ENCODE peak calls at places on chromosomes 7 and 10, in seven cellular contexts. Z, T, W, J, R, B and U are unnamed samples.

GRCh38 chr7:116101709-116102108 is 71.1 kb upstream of the TFEC start:
- DNase-seq in Z (no peak), T (no peak), W (no peak), J (no peak), R (no peak), B (no peak), U (no peak)

GRCh38 chr7:93262535-93262934 is 30.4 kb downstream of the VPS50 start:
- DNase-seq in Z (no peak), T (no peak), W (no peak), J (no peak), R (no peak), B (no peak), U (no peak)

GRCh38 chr7:479948-480499 is 39.6 kb downstream of the PDGFA start:
- DNase-seq in Z (no peak), T (peak), W (no peak), J (no peak), R (no peak), B (no peak), U (no peak)

GRCh38 chr7:100901921-100902332 is 6.2 kb upstream of the ACHE start:
- DNase-seq in Z (no peak), T (no peak), W (no peak), J (no peak), R (no peak), B (no peak), U (no peak)

GRCh38 chr10:96298362-96298761 is 5.9 kb upstream of the DNTT start:
- DNase-seq in Z (no peak), T (no peak), W (no peak), J (no peak), R (no peak), B (no peak), U (no peak)

GRCh38 chr7:130891254-130892094 is 157.5 kb upstream of the KLF14 start:
- DNase-seq in Z (peak), T (no peak), W (no peak), J (peak), R (peak), B (no peak), U (peak)

GRCh38 chr7:100467638-100468373 is 3.7 kb upstream of the SPACDR start:
- DNase-seq in Z (no peak), T (no peak), W (no peak), J (no peak), R (no peak), B (no peak), U (no peak)

GRCh38 chr7:123639646-123640045 is 16.0 kb upstream of the LMOD2 start:
- DNase-seq in Z (no peak), T (no peak), W (no peak), J (no peak), R (no peak), B (no peak), U (no peak)

GRCh38 chr10:42753126-42753506 is 29.5 kb upstream of the BMS1 start:
- DNase-seq in Z (peak), T (peak), W (peak), J (peak), R (peak), B (peak), U (no peak)

GRCh38 chr10:96960872-96961271 is 128.8 kb downstream of the LCOR start:
- DNase-seq in Z (no peak), T (no peak), W (no peak), J (no peak), R (no peak), B (no peak), U (no peak)

GRCh38 chr7:17307033-17307432 is 8.6 kb downstream of the AHR start:
- DNase-seq in Z (no peak), T (no peak), W (no peak), J (no peak), R (peak), B (no peak), U (no peak)

GRCh38 chr7:138658889-138659288 is 42.3 kb downstream of the SVOPL start:
- DNase-seq in Z (no peak), T (no peak), W (no peak), J (no peak), R (no peak), B (peak), U (no peak)

GRCh38 chr10:118812393-118812740 is 57.6 kb upstream of the CACUL1 start:
- DNase-seq in Z (no peak), T (no peak), W (no peak), J (no peak), R (no peak), B (peak), U (no peak)

GRCh38 chr7:18464830-18465229 is 30.7 kb upstream of the HDAC9 start:
- DNase-seq in Z (no peak), T (no peak), W (no peak), J (no peak), R (no peak), B (no peak), U (no peak)

GRCh38 chr10:76119515-76119914 is 688.1 kb downstream of the LRMDA start:
- DNase-seq in Z (peak), T (no peak), W (no peak), J (no peak), R (no peak), B (no peak), U (no peak)

GRCh38 chr7:142603870-142604448 is 145.3 kb upstream of the PRSS1 start:
- DNase-seq in Z (peak), T (no peak), W (peak), J (no peak), R (peak), B (peak), U (no peak)

GRCh38 chr7:34091330-34091917 is 186.1 kb downstream of the BMPER start:
- DNase-seq in Z (no peak), T (no peak), W (peak), J (no peak), R (no peak), B (peak), U (no peak)

GRCh38 chr7:121752706-121753105 is 120.3 kb upstream of the PTPRZ1 start:
- DNase-seq in Z (no peak), T (no peak), W (no peak), J (no peak), R (no peak), B (peak), U (no peak)

GRCh38 chr10:93445097-93445960 is 36.8 kb downstream of the MYOF start:
- DNase-seq in Z (peak), T (peak), W (peak), J (peak), R (peak), B (peak), U (peak)

GRCh38 chr7:101094791-101095375 is 9.6 kb downstream of the TRIM56 start:
- DNase-seq in Z (no peak), T (peak), W (no peak), J (peak), R (peak), B (peak), U (no peak)

GRCh38 chr7:143003393-143004051 is 23.4 kb downstream of the OR9A2 start:
- DNase-seq in Z (no peak), T (no peak), W (peak), J (no peak), R (peak), B (peak), U (no peak)

GRCh38 chr7:99143522-99143852 is 421 bp downstream of the SMURF1 start:
- DNase-seq in Z (no peak), T (no peak), W (no peak), J (no peak), R (no peak), B (no peak), U (no peak)

GRCh38 chr7:99142727-99143521 is 984 bp downstream of the SMURF1 start:
- DNase-seq in Z (peak), T (peak), W (peak), J (peak), R (peak), B (peak), U (peak)

GRCh38 chr7:99140813-99141212 is 3.1 kb downstream of the SMURF1 start:
- DNase-seq in Z (no peak), T (no peak), W (no peak), J (no peak), R (no peak), B (no peak), U (no peak)

GRCh38 chr7:99141334-99141733 is 2.6 kb downstream of the SMURF1 start:
- DNase-seq in Z (no peak), T (no peak), W (no peak), J (no peak), R (no peak), B (no peak), U (no peak)

DNA sequence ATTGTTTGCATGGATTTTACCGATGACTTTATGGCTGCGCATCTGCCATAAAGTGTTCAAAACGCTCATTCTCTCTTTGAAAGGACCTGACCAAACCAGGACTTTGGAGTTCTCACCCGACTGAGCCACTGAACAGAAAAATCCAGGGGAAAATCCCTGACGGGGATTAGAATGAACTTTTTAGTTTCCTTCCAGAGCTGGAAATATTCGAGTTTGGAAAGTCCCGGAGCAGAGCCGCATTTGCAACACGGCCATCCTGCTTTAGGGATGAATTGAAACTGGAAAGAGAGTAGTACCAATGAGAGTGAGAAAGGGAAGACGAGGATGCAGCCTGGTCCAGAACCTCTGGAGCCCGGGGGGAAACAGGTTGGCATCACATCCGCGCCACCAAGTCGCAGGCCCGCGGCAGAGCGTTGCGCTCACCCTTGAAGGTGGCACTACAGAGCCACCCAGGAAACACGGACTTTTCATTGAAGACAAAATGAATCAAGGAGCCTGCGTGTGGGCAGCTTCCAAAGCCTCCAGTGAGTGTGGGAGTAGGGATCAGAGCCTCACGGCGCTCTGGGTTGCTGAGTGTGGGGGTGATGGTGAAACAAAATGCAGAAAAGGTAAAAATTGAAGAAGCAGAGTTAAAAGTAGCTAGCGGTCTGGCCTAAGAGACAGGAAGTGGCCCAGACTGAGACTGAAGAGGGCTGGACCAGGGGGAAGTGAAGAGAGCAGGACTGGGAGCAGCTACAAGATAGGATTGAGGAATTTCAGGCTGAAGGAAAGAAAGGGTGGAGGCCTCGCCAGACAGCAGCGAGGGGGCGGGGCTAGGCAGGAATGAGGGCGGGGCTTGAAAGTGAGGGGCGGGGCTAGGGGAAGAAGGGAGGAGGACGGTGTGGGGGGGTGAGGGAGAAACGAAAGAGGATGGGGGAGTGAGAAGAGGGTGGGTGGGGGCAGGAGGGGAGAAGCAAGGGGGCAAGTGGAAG is 1.9 kb downstream of the SMURF1 start:
- DNase-seq in Z (no peak), T (peak), W (peak), J (peak), R (peak), B (peak), U (peak)
- H3K4me3 ChIP-seq in Z (peak), T (peak), W (peak), J (peak), R (peak), B (peak), U (peak)

GRCh38 chr7:7642081-7642480 is 1.5 kb downstream of the UMAD1 start:
- DNase-seq in Z (no peak), T (no peak), W (no peak), J (no peak), R (no peak), B (no peak), U (no peak)
- H3K4me3 ChIP-seq in Z (no peak), T (peak), W (peak), J (no peak), R (peak), B (peak), U (no peak)

GRCh38 chr10:71657604-71658348 is 61.8 kb downstream of the C10orf105 start:
- DNase-seq in Z (no peak), T (no peak), W (peak), J (no peak), R (no peak), B (peak), U (no peak)
- H3K4me3 ChIP-seq in Z (no peak), T (no peak), W (no peak), J (no peak), R (no peak), B (peak), U (no peak)

GRCh38 chr10:110835841-110836240 is 35.9 kb upstream of the PDCD4 start:
- DNase-seq in Z (no peak), T (no peak), W (no peak), J (no peak), R (no peak), B (no peak), U (no peak)

GRCh38 chr10:110833234-110833940 is 38.3 kb upstream of the PDCD4 start:
- DNase-seq in Z (no peak), T (no peak), W (no peak), J (peak), R (no peak), B (peak), U (no peak)

GRCh38 chr10:110837418-110838120 is 34.2 kb upstream of the PDCD4 start:
- DNase-seq in Z (no peak), T (no peak), W (no peak), J (peak), R (no peak), B (no peak), U (no peak)

GRCh38 chr10:110834622-110835219 is 37.0 kb upstream of the PDCD4 start:
- DNase-seq in Z (no peak), T (no peak), W (peak), J (peak), R (peak), B (peak), U (no peak)

DNA sequence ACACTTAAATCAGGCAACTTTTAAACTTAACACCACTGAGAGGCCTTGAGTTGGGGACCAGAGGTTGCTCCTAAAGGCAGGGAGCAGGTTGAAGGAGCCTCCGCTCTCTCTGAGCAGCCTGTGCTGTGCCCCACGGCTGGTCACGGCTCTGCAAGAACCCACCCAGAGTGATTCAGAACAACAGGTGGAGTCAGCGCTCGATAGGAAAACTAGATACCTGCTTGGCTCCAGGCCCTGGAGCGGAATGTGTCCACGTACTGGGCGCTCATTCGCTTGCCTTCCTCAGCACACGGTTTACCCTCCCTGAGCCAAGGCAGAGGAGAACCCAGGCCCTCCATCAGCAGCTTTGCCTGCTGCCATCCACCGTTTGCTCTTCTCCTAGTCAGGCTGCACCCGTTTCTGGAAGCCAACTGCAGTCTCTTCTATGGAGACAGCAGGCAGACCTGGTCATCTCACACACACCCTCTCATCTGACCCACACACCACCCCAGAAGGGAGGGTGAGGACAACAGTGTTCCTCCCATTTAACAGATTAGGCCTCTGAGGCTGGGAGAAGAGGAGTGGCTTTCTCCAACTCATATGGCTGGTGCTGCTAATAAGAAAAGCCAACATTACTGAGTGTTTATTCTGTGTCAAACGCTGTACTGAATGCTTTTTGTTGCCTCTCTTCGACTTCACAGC is 37.6 kb upstream of the PDCD4 start:
- DNase-seq in Z (no peak), T (no peak), W (no peak), J (peak), R (no peak), B (no peak), U (no peak)
- H3K4me3 ChIP-seq in Z (no peak), T (no peak), W (no peak), J (no peak), R (no peak), B (no peak), U (no peak)

GRCh38 chr10:14142631-14143270 is 188.0 kb downstream of the FRMD4A start:
- DNase-seq in Z (no peak), T (no peak), W (no peak), J (no peak), R (no peak), B (no peak), U (no peak)
- H3K4me3 ChIP-seq in Z (no peak), T (no peak), W (no peak), J (no peak), R (no peak), B (no peak), U (no peak)

GRCh38 chr10:123135415-123136141 is at the start of gene HMX3:
- DNase-seq in Z (no peak), T (no peak), W (no peak), J (no peak), R (no peak), B (peak), U (no peak)
- H3K4me3 ChIP-seq in Z (peak), T (peak), W (peak), J (peak), R (peak), B (peak), U (peak)

GRCh38 chr7:36129048-36129534 is 24.0 kb upstream of the EEPD1 start:
- DNase-seq in Z (no peak), T (no peak), W (no peak), J (no peak), R (peak), B (no peak), U (no peak)
- H3K4me3 ChIP-seq in Z (no peak), T (no peak), W (no peak), J (no peak), R (peak), B (no peak), U (peak)

GRCh38 chr7:50629238-50629901 is 64.2 kb upstream of the DDC start:
- DNase-seq in Z (no peak), T (no peak), W (no peak), J (no peak), R (no peak), B (no peak), U (no peak)

GRCh38 chr7:50626286-50626685 is 61.1 kb upstream of the DDC start:
- DNase-seq in Z (no peak), T (no peak), W (no peak), J (no peak), R (no peak), B (no peak), U (no peak)

GRCh38 chr7:50627824-50628361 is 62.7 kb upstream of the DDC start:
- DNase-seq in Z (no peak), T (no peak), W (no peak), J (no peak), R (no peak), B (no peak), U (no peak)

GRCh38 chr7:50626971-50627370 is 61.8 kb upstream of the DDC start:
- DNase-seq in Z (no peak), T (no peak), W (no peak), J (no peak), R (no peak), B (no peak), U (no peak)

GRCh38 chr7:50628469-50629084 is 63.4 kb upstream of the DDC start:
- DNase-seq in Z (no peak), T (no peak), W (no peak), J (no peak), R (no peak), B (peak), U (no peak)
- H3K4me3 ChIP-seq in Z (no peak), T (no peak), W (no peak), J (no peak), R (no peak), B (no peak), U (no peak)